ENCODE peak calls at places on chromosomes 6 and 20, in four cellular contexts. K, U, Z and E are unnamed samples.

GRCh38 chr6:126048635-126049034 is 62.3 kb downstream of the TRMT11 start:
- DNase-seq in U (no peak), K (no peak), Z (no peak), E (no peak)

GRCh38 chr20:10619427-10619826 is 54.4 kb downstream of the JAG1 start:
- DNase-seq in U (peak; percentile 46), K (no peak), Z (no peak), E (no peak)

GRCh38 chr6:113654396-113654795 is 202.7 kb upstream of the MARCKS start:
- DNase-seq in K (no peak), U (peak; percentile 41), Z (no peak), E (no peak)

GRCh38 chr20:58714923-58715708 is 22.5 kb downstream of the NPEPL1 start:
- DNase-seq in K (no peak), Z (no peak), U (no peak), E (no peak)

GRCh38 chr20:62063981-62064787 is 1.5 kb downstream of the TAF4 start:
- DNase-seq in K (no peak), U (no peak), Z (no peak), E (no peak)

GRCh38 chr6:33418690-33419291 is 884 bp upstream of the CUTA start:
- DNase-seq in U (no peak), Z (no peak), K (peak; percentile 55), E (peak; percentile 84)

GRCh38 chr6:166365221-166365620 is 17.5 kb downstream of the MPC1 start:
- DNase-seq in K (no peak), U (no peak), Z (no peak), E (no peak)

GRCh38 chr20:37856932-37857660 is 45.8 kb upstream of the VSTM2L start:
- DNase-seq in Z (no peak), U (no peak), K (no peak), E (no peak)

GRCh38 chr6:150491131-150491795 is 108.4 kb upstream of the PLEKHG1 start:
- DNase-seq in Z (peak; percentile 24), U (peak; percentile 57), K (no peak), E (no peak)

GRCh38 chr20:29427201-29428060 is 1830.0 kb upstream of the DEFB115 start:
- DNase-seq in U (no peak), K (no peak), Z (no peak), E (peak; percentile 35)

GRCh38 chr20:57439432-57439831 is 48.2 kb downstream of the RBM38 start:
- DNase-seq in K (no peak), U (no peak), Z (no peak), E (no peak)

GRCh38 chr20:63293456-63293855 is 470 bp downstream of the COL20A1 start:
- DNase-seq in U (no peak), K (no peak), Z (no peak), E (no peak)

GRCh38 chr6:149271348-149272340 is 45.9 kb upstream of the TAB2 start:
- DNase-seq in U (no peak), K (no peak), Z (peak; percentile 65), E (no peak)

GRCh38 chr6:138667408-138667807 is 106.2 kb upstream of the CCDC28A start:
- DNase-seq in Z (no peak), K (no peak), U (no peak), E (no peak)

GRCh38 chr6:131636880-131637792 is at the start of gene ENPP3:
- DNase-seq in U (no peak), Z (no peak), K (no peak), E (peak; percentile 20)

GRCh38 chr20:4959582-4959981 is 41.7 kb downstream of the SLC23A2 start:
- DNase-seq in Z (no peak), K (no peak), U (peak; percentile 16), E (peak; percentile 24)

GRCh38 chr6:159038914-159039884 is 5.6 kb downstream of the TAGAP start:
- DNase-seq in Z (peak; percentile 86), K (no peak), U (no peak), E (no peak)

GRCh38 chr6:159037746-159038290 is 7.0 kb downstream of the TAGAP start:
- DNase-seq in U (no peak), K (no peak), Z (no peak), E (no peak)

GRCh38 chr6:159036673-159037072 is 8.1 kb downstream of the TAGAP start:
- DNase-seq in U (no peak), Z (no peak), K (no peak), E (no peak)

GRCh38 chr6:159033160-159034049 is 11.4 kb downstream of the TAGAP start:
- DNase-seq in K (no peak), Z (no peak), U (no peak), E (no peak)

GRCh38 chr6:159035891-159036290 is 8.9 kb downstream of the TAGAP start:
- DNase-seq in K (no peak), Z (no peak), U (no peak), E (no peak)
- TF ChIP-seq EGR1 in K (no peak), Z (no peak), U (no peak), E (no peak)

GRCh38 chr20:35404614-35405259 is 7.0 kb downstream of the UQCC1 start:
- DNase-seq in U (no peak), K (no peak), Z (peak; percentile 51), E (no peak)
- TF ChIP-seq POLR2AphosphoS5 in U (no peak), K (no peak), Z (no peak), E (no peak)

GRCh38 chr6:89669002-89669401 is 30.5 kb upstream of the LYRM2 start:
- DNase-seq in U (no peak), Z (no peak), K (no peak), E (no peak)
- H3K36me3 ChIP-seq in U (peaks cover 52% of the 10 kb centered on the region), Z (peaks cover 21% of the 10 kb centered on the region), K (peaks cover 37% of the 10 kb centered on the region), E (peaks cover 90% of the 10 kb centered on the region)

GRCh38 chr6:148166339-148166949 is 176.2 kb upstream of the SASH1 start:
- DNase-seq in U (peak; percentile 51), K (no peak), Z (no peak), E (peak; percentile 60)
- TF ChIP-seq EGR1 in U (no peak), K (no peak), Z (no peak), E (no peak)

DNA sequence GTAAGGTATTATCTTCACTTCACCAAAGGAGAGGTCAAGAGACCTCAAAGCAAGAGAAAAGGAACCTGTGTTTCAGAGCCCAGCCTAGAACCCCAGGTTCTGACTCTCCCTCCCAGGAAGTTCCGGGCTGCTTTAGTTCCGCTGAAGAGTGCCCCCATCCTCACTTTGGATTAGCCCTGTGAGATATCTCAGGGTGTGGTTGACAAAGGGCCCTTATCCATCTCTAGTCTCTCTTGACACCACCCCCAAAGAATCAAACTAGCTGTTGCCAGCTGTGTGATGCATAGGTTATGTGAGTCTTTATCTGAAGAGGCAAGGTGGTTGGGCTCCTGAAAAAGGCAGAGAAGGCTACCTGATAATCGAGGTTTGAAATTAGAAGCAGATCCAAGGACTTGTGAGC is 20.6 kb downstream of the BRPF3 start:
- DNase-seq in Z (no peak), K (no peak), U (no peak), E (peak; percentile 63)
- TF ChIP-seq POLR2AphosphoS5 in Z (no peak), K (no peak), U (no peak), E (peak; percentile 47)

GRCh38 chr20:50582591-50583234 is 72.5 kb downstream of the PTPN1 start:
- DNase-seq in Z (no peak), U (no peak), K (no peak), E (no peak)
- H3K36me3 ChIP-seq in Z (peaks cover 68% of the 10 kb centered on the region), U (peaks cover 59% of the 10 kb centered on the region), K (peaks cover 6% of the 10 kb centered on the region), E (peaks cover 99% of the 10 kb centered on the region)

DNA sequence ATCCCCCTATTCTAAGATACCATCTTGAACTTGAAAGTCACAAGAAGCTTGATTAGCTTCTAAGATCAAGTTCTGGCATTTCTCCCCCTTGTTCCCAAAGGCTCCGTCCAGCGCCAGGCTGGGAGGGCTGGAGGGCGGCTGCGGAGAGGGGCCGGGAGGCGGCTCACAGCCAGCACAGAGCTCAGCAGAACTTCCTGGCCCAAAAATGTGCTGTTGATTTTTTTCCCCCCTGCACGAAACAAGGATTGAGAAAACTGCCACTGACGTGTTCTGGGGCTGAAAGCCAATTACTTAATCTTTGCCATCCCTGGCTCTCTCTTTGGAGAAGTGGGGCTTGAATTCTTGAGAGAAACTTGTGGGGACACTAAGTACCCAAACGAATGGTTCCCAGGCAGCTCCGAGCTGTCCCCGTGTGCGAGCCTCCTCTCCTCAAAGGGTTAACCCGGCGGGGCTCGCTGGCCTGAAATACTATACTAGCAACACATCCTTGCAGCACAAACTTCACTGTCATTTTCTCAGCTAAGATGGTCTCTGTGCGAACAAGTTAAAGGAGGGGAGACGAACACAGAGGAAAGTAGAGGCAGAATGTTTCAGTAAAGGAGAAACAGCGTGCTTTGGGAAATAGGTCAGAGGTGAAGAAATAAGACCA is 454 bp downstream of the TRAF3IP2 start:
- DNase-seq in Z (no peak), K (peak; percentile 67), U (no peak), E (peak; percentile 67)
- TF ChIP-seq EGR1 in Z (no peak), K (no peak), U (no peak), E (no peak)

GRCh38 chr6:73523434-73524123 is 2.7 kb upstream of the EEF1A1 start:
- DNase-seq in U (peak; percentile 76), K (peak; percentile 67), Z (no peak), E (peak; percentile 81)
- TF ChIP-seq POLR2AphosphoS5 in U (peak; percentile 90), K (no peak), Z (peak; percentile 91), E (peak; percentile 83)

GRCh38 chr6:30610065-30610464 is 7.0 kb downstream of the PPP1R10 start:
- DNase-seq in Z (no peak), U (no peak), K (no peak), E (no peak)
- H3K36me3 ChIP-seq in Z (peaks cover 57% of the 10 kb centered on the region), U (peaks cover 53% of the 10 kb centered on the region), K (peaks cover 27% of the 10 kb centered on the region), E (peaks cover 85% of the 10 kb centered on the region)

DNA sequence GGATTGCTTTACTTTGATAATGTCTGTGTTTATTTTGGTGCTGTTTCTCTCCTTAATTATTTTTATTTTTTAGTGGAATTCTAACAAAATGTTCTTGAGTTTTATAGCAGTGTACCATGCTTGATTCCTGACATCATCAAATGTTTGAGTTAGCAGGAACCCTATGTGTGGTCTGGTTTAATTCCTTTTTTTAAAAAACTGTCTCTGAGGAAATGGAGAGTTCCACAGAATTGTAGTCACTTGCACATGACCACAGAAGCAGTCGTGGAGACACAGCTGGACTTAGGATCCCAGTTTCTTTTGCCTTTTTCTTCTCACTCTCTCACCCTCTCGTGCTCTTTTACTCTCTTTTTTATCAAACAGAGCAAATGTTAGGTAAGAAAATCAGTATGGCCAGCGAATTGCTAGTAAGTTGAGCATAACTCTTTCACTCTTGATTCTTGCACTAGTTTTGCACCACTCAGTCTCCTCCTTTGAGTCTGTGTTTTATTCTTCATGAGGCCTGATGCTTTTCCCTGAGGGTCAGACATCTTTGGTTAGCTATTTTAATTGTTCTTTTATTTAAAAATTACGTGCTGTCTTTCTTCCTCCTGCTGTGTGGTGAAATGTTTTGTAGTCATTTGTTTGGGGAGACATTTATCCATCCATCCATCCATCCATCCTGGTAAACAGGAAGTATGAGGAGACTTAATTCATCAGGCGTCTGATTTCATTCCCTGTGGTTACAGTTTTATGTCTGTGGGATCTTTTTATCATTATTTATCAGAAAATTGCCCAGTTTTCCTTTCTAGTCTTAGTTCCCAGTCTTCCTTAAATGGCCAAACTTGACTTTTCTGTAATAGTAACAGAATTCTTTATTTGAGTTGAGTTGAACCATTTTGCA is 83.0 kb downstream of the SCAF8 start:
- DNase-seq in K (no peak), U (no peak), Z (no peak), E (no peak)
- TF ChIP-seq EGR1 in K (no peak), U (no peak), Z (no peak), E (no peak)